ENCODE peak calls at places on chromosomes 1 and 21, in seven cellular contexts. One of them, this sample, is unnamed.

GRCh38 chr1:202291961-202292712 is 49.6 kb downstream of the UBE2T start:
- DNase-seq in pons: no peak
- DNase-seq in NCI-H146: no peak
- DNase-seq in stimulated activated CD4-positive, alpha-beta T cell treated with anti-CD3 and anti-CD28 coated beads, Interleukin-1b, Interleukin-23, amount 100 ng/mL, for 4 hours: no peak
- DNase-seq in type B pancreatic cell: no peak
- DNase-seq in endothelial cell: no peak
- DNase-seq in A549: peak; percentile 68
- DNase-seq in this sample: no peak

GRCh38 chr1:184982002-184982954 is 8.0 kb upstream of the NIBAN1 start:
- DNase-seq in type B pancreatic cell: no peak
- DNase-seq in endothelial cell: peak; percentile 72
- DNase-seq in pons: peak; percentile 61
- DNase-seq in stimulated activated CD4-positive, alpha-beta T cell treated with anti-CD3 and anti-CD28 coated beads, Interleukin-1b, Interleukin-23, amount 100 ng/mL, for 4 hours: peak; percentile 65
- DNase-seq in A549: peak; percentile 32
- DNase-seq in NCI-H146: peak; percentile 68
- DNase-seq in this sample: peak; percentile 37

GRCh38 chr21:29343517-29343916 is 44.8 kb downstream of the BACH1 start:
- DNase-seq in A549: no peak
- DNase-seq in pons: no peak
- DNase-seq in endothelial cell: no peak
- DNase-seq in type B pancreatic cell: no peak
- DNase-seq in NCI-H146: no peak
- DNase-seq in stimulated activated CD4-positive, alpha-beta T cell treated with anti-CD3 and anti-CD28 coated beads, Interleukin-1b, Interleukin-23, amount 100 ng/mL, for 4 hours: no peak
- DNase-seq in this sample: no peak

GRCh38 chr1:196873385-196873784 is 14.5 kb upstream of the CFHR4 start:
- DNase-seq in A549: no peak
- DNase-seq in pons: no peak
- DNase-seq in type B pancreatic cell: no peak
- DNase-seq in NCI-H146: no peak
- DNase-seq in stimulated activated CD4-positive, alpha-beta T cell treated with anti-CD3 and anti-CD28 coated beads, Interleukin-1b, Interleukin-23, amount 100 ng/mL, for 4 hours: no peak
- DNase-seq in endothelial cell: no peak
- DNase-seq in this sample: no peak

GRCh38 chr1:97042551-97042950 is 321.0 kb downstream of the PTBP2 start:
- DNase-seq in endothelial cell: no peak
- DNase-seq in pons: no peak
- DNase-seq in NCI-H146: no peak
- DNase-seq in type B pancreatic cell: no peak
- DNase-seq in stimulated activated CD4-positive, alpha-beta T cell treated with anti-CD3 and anti-CD28 coated beads, Interleukin-1b, Interleukin-23, amount 100 ng/mL, for 4 hours: no peak
- DNase-seq in A549: no peak
- DNase-seq in this sample: no peak

GRCh38 chr1:238257018-238257417 is 366.3 kb upstream of the ZP4 start:
- DNase-seq in A549: no peak
- DNase-seq in stimulated activated CD4-positive, alpha-beta T cell treated with anti-CD3 and anti-CD28 coated beads, Interleukin-1b, Interleukin-23, amount 100 ng/mL, for 4 hours: no peak
- DNase-seq in type B pancreatic cell: no peak
- DNase-seq in pons: no peak
- DNase-seq in NCI-H146: no peak
- DNase-seq in endothelial cell: no peak
- DNase-seq in this sample: no peak

GRCh38 chr1:184860985-184861754 is 106.5 kb upstream of the EDEM3 start:
- DNase-seq in endothelial cell: no peak
- DNase-seq in NCI-H146: no peak
- DNase-seq in A549: no peak
- DNase-seq in stimulated activated CD4-positive, alpha-beta T cell treated with anti-CD3 and anti-CD28 coated beads, Interleukin-1b, Interleukin-23, amount 100 ng/mL, for 4 hours: no peak
- DNase-seq in type B pancreatic cell: no peak
- DNase-seq in pons: no peak
- DNase-seq in this sample: no peak

GRCh38 chr1:175192630-175193338 is at the start of gene KIAA0040:
- DNase-seq in NCI-H146: peak; percentile 24
- DNase-seq in pons: peak; percentile 15
- DNase-seq in type B pancreatic cell: no peak
- DNase-seq in endothelial cell: peak; percentile 56
- DNase-seq in A549: peak; percentile 63
- DNase-seq in stimulated activated CD4-positive, alpha-beta T cell treated with anti-CD3 and anti-CD28 coated beads, Interleukin-1b, Interleukin-23, amount 100 ng/mL, for 4 hours: peak; percentile 48
- DNase-seq in this sample: peak; percentile 66

GRCh38 chr21:38574895-38575294 is 76.6 kb upstream of the ERG start:
- DNase-seq in endothelial cell: no peak
- DNase-seq in stimulated activated CD4-positive, alpha-beta T cell treated with anti-CD3 and anti-CD28 coated beads, Interleukin-1b, Interleukin-23, amount 100 ng/mL, for 4 hours: no peak
- DNase-seq in NCI-H146: no peak
- DNase-seq in type B pancreatic cell: no peak
- DNase-seq in A549: no peak
- DNase-seq in pons: no peak
- DNase-seq in this sample: no peak

GRCh38 chr1:98048234-98048633 is 127.4 kb upstream of the DPYD start:
- DNase-seq in pons: peak; percentile 69
- DNase-seq in NCI-H146: peak; percentile 25
- DNase-seq in stimulated activated CD4-positive, alpha-beta T cell treated with anti-CD3 and anti-CD28 coated beads, Interleukin-1b, Interleukin-23, amount 100 ng/mL, for 4 hours: peak; percentile 39
- DNase-seq in type B pancreatic cell: peak; percentile 82
- DNase-seq in A549: peak; percentile 26
- DNase-seq in endothelial cell: peak; percentile 89
- DNase-seq in this sample: no peak

GRCh38 chr21:38760017-38760761 is 45.5 kb upstream of the ETS2 start:
- DNase-seq in pons: no peak
- DNase-seq in stimulated activated CD4-positive, alpha-beta T cell treated with anti-CD3 and anti-CD28 coated beads, Interleukin-1b, Interleukin-23, amount 100 ng/mL, for 4 hours: no peak
- DNase-seq in type B pancreatic cell: no peak
- DNase-seq in endothelial cell: no peak
- DNase-seq in NCI-H146: no peak
- DNase-seq in A549: no peak
- DNase-seq in this sample: no peak

GRCh38 chr1:168760241-168760640 is 31.2 kb upstream of the DPT start:
- DNase-seq in type B pancreatic cell: no peak
- DNase-seq in stimulated activated CD4-positive, alpha-beta T cell treated with anti-CD3 and anti-CD28 coated beads, Interleukin-1b, Interleukin-23, amount 100 ng/mL, for 4 hours: no peak
- DNase-seq in A549: no peak
- DNase-seq in NCI-H146: no peak
- DNase-seq in endothelial cell: no peak
- DNase-seq in pons: no peak
- DNase-seq in this sample: no peak

GRCh38 chr21:31732891-31733520 is 1.1 kb upstream of the SCAF4 start:
- DNase-seq in NCI-H146: peak; percentile 42
- DNase-seq in type B pancreatic cell: no peak
- DNase-seq in A549: peak; percentile 5
- DNase-seq in stimulated activated CD4-positive, alpha-beta T cell treated with anti-CD3 and anti-CD28 coated beads, Interleukin-1b, Interleukin-23, amount 100 ng/mL, for 4 hours: no peak
- DNase-seq in endothelial cell: no peak
- DNase-seq in pons: no peak
- DNase-seq in this sample: no peak

GRCh38 chr21:29155118-29155932 is 24.9 kb downstream of the MAP3K7CL start:
- DNase-seq in endothelial cell: no peak
- DNase-seq in stimulated activated CD4-positive, alpha-beta T cell treated with anti-CD3 and anti-CD28 coated beads, Interleukin-1b, Interleukin-23, amount 100 ng/mL, for 4 hours: no peak
- DNase-seq in NCI-H146: no peak
- DNase-seq in A549: no peak
- DNase-seq in type B pancreatic cell: no peak
- DNase-seq in pons: no peak
- DNase-seq in this sample: no peak

GRCh38 chr1:208919371-208919770 is 664.1 kb upstream of the CAMK1G start:
- DNase-seq in pons: no peak
- DNase-seq in endothelial cell: no peak
- DNase-seq in type B pancreatic cell: no peak
- DNase-seq in A549: no peak
- DNase-seq in NCI-H146: no peak
- DNase-seq in stimulated activated CD4-positive, alpha-beta T cell treated with anti-CD3 and anti-CD28 coated beads, Interleukin-1b, Interleukin-23, amount 100 ng/mL, for 4 hours: no peak
- DNase-seq in this sample: no peak

GRCh38 chr1:6127587-6128163 is 52.4 kb downstream of the CHD5 start:
- DNase-seq in type B pancreatic cell: no peak
- DNase-seq in NCI-H146: peak; percentile 69
- DNase-seq in pons: peak; percentile 13
- DNase-seq in endothelial cell: peak; percentile 68
- DNase-seq in stimulated activated CD4-positive, alpha-beta T cell treated with anti-CD3 and anti-CD28 coated beads, Interleukin-1b, Interleukin-23, amount 100 ng/mL, for 4 hours: peak; percentile 66
- DNase-seq in A549: peak; percentile 54
- DNase-seq in this sample: peak; percentile 71

GRCh38 chr1:212215910-212216309 is 69.3 kb upstream of the PPP2R5A start:
- DNase-seq in NCI-H146: no peak
- DNase-seq in endothelial cell: no peak
- DNase-seq in stimulated activated CD4-positive, alpha-beta T cell treated with anti-CD3 and anti-CD28 coated beads, Interleukin-1b, Interleukin-23, amount 100 ng/mL, for 4 hours: no peak
- DNase-seq in type B pancreatic cell: no peak
- DNase-seq in A549: no peak
- DNase-seq in pons: no peak
- DNase-seq in this sample: no peak

GRCh38 chr1:36257375-36257767 is 33.1 kb downstream of the THRAP3 start:
- DNase-seq in pons: no peak
- DNase-seq in NCI-H146: no peak
- DNase-seq in type B pancreatic cell: no peak
- DNase-seq in endothelial cell: no peak
- DNase-seq in stimulated activated CD4-positive, alpha-beta T cell treated with anti-CD3 and anti-CD28 coated beads, Interleukin-1b, Interleukin-23, amount 100 ng/mL, for 4 hours: no peak
- DNase-seq in A549: no peak
- DNase-seq in this sample: no peak

GRCh38 chr1:164581762-164582161 is 22.8 kb downstream of the PBX1 start:
- DNase-seq in type B pancreatic cell: no peak
- DNase-seq in A549: no peak
- DNase-seq in pons: no peak
- DNase-seq in endothelial cell: no peak
- DNase-seq in stimulated activated CD4-positive, alpha-beta T cell treated with anti-CD3 and anti-CD28 coated beads, Interleukin-1b, Interleukin-23, amount 100 ng/mL, for 4 hours: no peak
- DNase-seq in NCI-H146: no peak
- DNase-seq in this sample: no peak

GRCh38 chr1:117607471-117607870 is 1.6 kb downstream of the TENT5C start:
- DNase-seq in NCI-H146: no peak
- DNase-seq in stimulated activated CD4-positive, alpha-beta T cell treated with anti-CD3 and anti-CD28 coated beads, Interleukin-1b, Interleukin-23, amount 100 ng/mL, for 4 hours: peak; percentile 12
- DNase-seq in pons: peak; percentile 2
- DNase-seq in A549: no peak
- DNase-seq in type B pancreatic cell: no peak
- DNase-seq in endothelial cell: no peak
- DNase-seq in this sample: no peak

GRCh38 chr1:44645466-44646244 is 28.6 kb downstream of the TMEM53 start:
- DNase-seq in pons: peak; percentile 95
- DNase-seq in type B pancreatic cell: no peak
- DNase-seq in endothelial cell: no peak
- DNase-seq in stimulated activated CD4-positive, alpha-beta T cell treated with anti-CD3 and anti-CD28 coated beads, Interleukin-1b, Interleukin-23, amount 100 ng/mL, for 4 hours: no peak
- DNase-seq in A549: no peak
- DNase-seq in NCI-H146: no peak
- DNase-seq in this sample: no peak

GRCh38 chr21:27225142-27225541 is 258.3 kb upstream of the ADAMTS5 start:
- DNase-seq in NCI-H146: no peak
- DNase-seq in stimulated activated CD4-positive, alpha-beta T cell treated with anti-CD3 and anti-CD28 coated beads, Interleukin-1b, Interleukin-23, amount 100 ng/mL, for 4 hours: no peak
- DNase-seq in pons: no peak
- DNase-seq in A549: no peak
- DNase-seq in endothelial cell: no peak
- DNase-seq in type B pancreatic cell: no peak
- DNase-seq in this sample: no peak

GRCh38 chr1:203555046-203555445 is 61.1 kb downstream of the OPTC start:
- DNase-seq in A549: no peak
- DNase-seq in type B pancreatic cell: no peak
- DNase-seq in stimulated activated CD4-positive, alpha-beta T cell treated with anti-CD3 and anti-CD28 coated beads, Interleukin-1b, Interleukin-23, amount 100 ng/mL, for 4 hours: no peak
- DNase-seq in NCI-H146: no peak
- DNase-seq in pons: no peak
- DNase-seq in endothelial cell: no peak
- DNase-seq in this sample: no peak

This sample was measured in HCT116.